ENCODE peak calls at places on chromosomes 16 and 17, in nine cellular contexts. D is pancreas, B is psoas muscle, Z is HepG2, G is upper lobe of right lung, Q is breast epithelium, J is Peyer's patch, V is fibroblast of lung, H is stomach. F is an unnamed sample.

GRCh38 chr16:66003196-66003595 is 363.3 kb upstream of the CDH5 start:
- DNase-seq in V (no peak), H (no peak), J (no peak), G (no peak), D (no peak), B (no peak), Q (no peak), Z (no peak), F (no peak)

GRCh38 chr17:69874220-69874670 is 200.8 kb upstream of the KCNJ16 start:
- DNase-seq in B (no peak), H (no peak), Q (no peak), V (peak; percentile 90), Z (no peak), J (no peak), G (no peak), D (no peak), F (no peak)

GRCh38 chr17:47884905-47885735 is 10.9 kb upstream of the SP2 start:
- DNase-seq in G (no peak), D (no peak), Q (no peak), H (no peak), B (no peak), J (peak; percentile 85), V (no peak), Z (no peak), F (no peak)

GRCh38 chr17:16239931-16240330 is 22.9 kb downstream of the PIGL start:
- DNase-seq in B (no peak), G (no peak), J (no peak), Z (no peak), Q (no peak), H (no peak), D (no peak), V (no peak), F (no peak)

GRCh38 chr16:82091225-82091624 is 56.2 kb downstream of the HSD17B2 start:
- DNase-seq in D (no peak), Z (no peak), G (no peak), V (peak; percentile 79), Q (no peak), H (no peak), B (no peak), J (no peak), F (no peak)

GRCh38 chr16:72753883-72754282 is 294.0 kb downstream of the ZFHX3 start:
- DNase-seq in B (no peak), H (no peak), J (no peak), D (no peak), G (no peak), Z (no peak), Q (no peak), V (no peak), F (no peak)

GRCh38 chr16:80672379-80672778 is 131.6 kb downstream of the DYNLRB2 start:
- DNase-seq in J (no peak), Z (no peak), G (no peak), H (no peak), D (no peak), B (no peak), Q (no peak), V (no peak), F (no peak)

GRCh38 chr16:79525132-79525531 is 75.4 kb downstream of the MAF start:
- DNase-seq in Z (no peak), B (no peak), Q (no peak), V (no peak), G (no peak), D (no peak), H (no peak), J (no peak), F (no peak)

GRCh38 chr16:31083981-31084380 is 4.8 kb downstream of the PRSS53 start:
- DNase-seq in J (no peak), Z (no peak), D (no peak), G (no peak), Q (no peak), B (no peak), V (no peak), H (no peak), F (no peak)

GRCh38 chr17:39738568-39738901 is 797 bp downstream of the GRB7 start:
- DNase-seq in H (peak; percentile 70), V (no peak), G (no peak), B (no peak), Z (peak; percentile 50), Q (peak; percentile 79), J (peak; percentile 80), D (peak; percentile 75), F (no peak)

GRCh38 chr16:16003719-16004313 is 54.4 kb downstream of the ABCC1 start:
- DNase-seq in Q (no peak), D (no peak), V (no peak), Z (no peak), H (no peak), J (no peak), B (no peak), G (no peak), F (no peak)
- H3K27ac ChIP-seq in Q (no peak overlapping the region), D (no peak overlapping the region), V (peak overlapping the region; percentile 64), Z (no peak overlapping the region), H (peak overlapping the region; percentile 65), J (no peak overlapping the region), B (no peak overlapping the region), G (no peak overlapping the region), F (no peak overlapping the region)

GRCh38 chr17:64401244-64401860 is 10.7 kb upstream of the PECAM1 start:
- DNase-seq in B (no peak), J (no peak), V (no peak), Q (no peak), D (no peak), G (peak; percentile 17), Z (no peak), H (no peak), F (no peak)

GRCh38 chr17:64400644-64401043 is 10.0 kb upstream of the PECAM1 start:
- DNase-seq in V (no peak), G (no peak), Q (no peak), D (no peak), Z (no peak), H (no peak), J (no peak), B (no peak), F (no peak)

GRCh38 chr17:64399071-64399766 is 8.6 kb upstream of the PECAM1 start:
- DNase-seq in G (no peak), H (no peak), V (peak; percentile 65), Z (no peak), Q (no peak), B (no peak), D (peak; percentile 15), J (peak; percentile 6), F (no peak)

GRCh38 chr17:64398330-64398729 is 7.7 kb upstream of the PECAM1 start:
- DNase-seq in D (peak; percentile 18), J (peak; percentile 13), Z (no peak), G (no peak), B (no peak), V (no peak), H (no peak), Q (no peak), F (no peak)

DNA sequence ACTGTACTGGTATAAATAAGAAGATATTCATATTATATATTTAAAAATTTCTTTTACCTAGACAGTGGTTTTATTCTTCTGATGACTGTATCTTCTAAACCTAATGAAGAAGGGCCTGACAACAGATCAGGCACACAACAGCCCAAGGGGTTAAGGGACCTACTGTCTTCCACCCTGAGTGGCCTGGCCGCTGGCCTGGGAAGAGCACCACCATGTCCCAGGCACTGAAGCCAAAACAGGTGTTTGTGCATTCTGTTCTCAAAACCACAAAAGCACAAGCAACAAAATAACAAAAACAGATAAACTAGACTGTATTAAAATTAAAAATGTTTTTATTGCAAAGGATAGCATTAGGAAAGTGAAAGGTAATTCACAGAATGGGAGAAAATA is 9.1 kb upstream of the PECAM1 start:
- DNase-seq in Q (no peak), J (peak; percentile 3), B (no peak), V (no peak), D (no peak), H (no peak), G (no peak), Z (no peak), F (no peak)
- H3K27ac ChIP-seq in Q (no peak overlapping the region), J (no peak overlapping the region), B (no peak overlapping the region), V (no peak overlapping the region), D (no peak overlapping the region), H (no peak overlapping the region), G (no peak overlapping the region), Z (no peak overlapping the region), F (no peak overlapping the region)

DNA sequence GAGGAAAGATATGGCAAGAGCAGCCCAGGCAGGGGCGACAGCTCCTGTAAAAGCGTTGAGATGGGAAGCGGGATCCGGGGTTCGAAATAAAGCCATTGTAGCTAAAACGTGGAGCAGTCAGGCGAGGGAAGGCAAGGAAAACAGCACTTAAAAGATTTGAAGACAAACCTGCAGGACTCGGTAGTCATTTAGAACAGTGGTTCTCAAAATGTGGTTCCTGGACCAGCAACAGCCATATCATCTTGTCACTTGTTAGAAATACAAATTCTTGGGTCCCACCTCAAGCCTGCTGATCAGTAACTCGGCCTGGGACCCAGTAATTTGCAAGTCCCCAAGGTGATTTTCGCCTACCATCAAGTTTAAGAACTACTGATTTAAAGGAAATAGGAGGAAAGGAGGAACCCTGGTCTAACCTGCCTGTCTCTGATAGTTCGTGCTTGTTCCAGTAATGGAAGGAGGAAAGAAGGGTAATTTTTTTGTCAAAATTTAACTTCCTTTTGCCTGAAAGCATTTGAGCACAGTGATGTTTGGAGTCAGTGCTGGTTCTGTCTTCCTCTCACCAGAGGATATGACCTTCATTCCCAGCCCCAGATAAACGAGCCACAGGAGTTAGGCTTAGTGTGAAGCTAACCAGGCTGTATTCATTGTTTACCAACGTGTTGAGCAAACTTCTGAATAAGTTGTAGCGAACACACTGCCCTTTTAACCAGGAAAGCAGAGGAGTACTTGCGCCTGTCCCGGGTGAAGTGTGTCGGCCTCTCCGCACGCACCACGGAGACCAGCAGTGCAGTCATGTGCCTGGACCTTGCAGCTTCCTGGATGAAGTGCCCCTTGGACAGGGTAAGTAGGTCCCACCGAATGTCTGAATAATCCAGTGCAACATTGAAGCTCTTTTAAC is 1.1 kb downstream of the ORC6 start:
- DNase-seq in G (no peak), J (peak; percentile 54), Z (peak; percentile 79), B (no peak), Q (no peak), V (peak; percentile 39), H (no peak), D (no peak), F (no peak)
- H3K27ac ChIP-seq in G (no peak overlapping the region), J (peak overlapping the region; percentile 95), Z (peak overlapping the region; percentile 89), B (peak overlapping the region; percentile 96), Q (no peak overlapping the region), V (peak overlapping the region; percentile 99), H (peak overlapping the region; percentile 96), D (no peak overlapping the region), F (no peak overlapping the region)

GRCh38 chr17:49571764-49572163 is 3.9 kb upstream of the NXPH3 start:
- DNase-seq in J (no peak), B (no peak), V (no peak), Z (no peak), D (no peak), H (no peak), Q (no peak), G (no peak), F (no peak)

GRCh38 chr17:49572806-49573420 is 2.8 kb upstream of the NXPH3 start:
- DNase-seq in D (no peak), G (peak; percentile 51), Q (no peak), H (no peak), B (no peak), J (no peak), Z (no peak), V (no peak), F (no peak)

GRCh38 chr17:49573510-49574282 is 2.0 kb upstream of the NXPH3 start:
- DNase-seq in Z (no peak), J (no peak), G (peak; percentile 59), B (no peak), H (no peak), D (no peak), V (no peak), Q (no peak), F (no peak)

GRCh38 chr17:49571283-49571682 is 4.4 kb upstream of the NXPH3 start:
- DNase-seq in V (no peak), J (peak; percentile 30), H (no peak), G (no peak), Z (no peak), B (no peak), D (no peak), Q (no peak), F (no peak)

GRCh38 chr17:49572226-49572625 is 3.4 kb upstream of the NXPH3 start:
- DNase-seq in H (no peak), V (no peak), J (no peak), G (peak; percentile 43), B (no peak), Z (no peak), D (no peak), Q (no peak), F (no peak)
- H3K27ac ChIP-seq in H (peak overlapping the region; percentile 85), V (no peak overlapping the region), J (no peak overlapping the region), G (no peak overlapping the region), B (no peak overlapping the region), Z (no peak overlapping the region), D (no peak overlapping the region), Q (no peak overlapping the region), F (no peak overlapping the region)

F was measured in caudate nucleus.